ENCODE peak calls at places on chromosomes 4 and X, in nine cellular contexts. Y, G, N, O, E, L, M, V and U are unnamed samples.

GRCh38 chrX:40552768-40553167 is 28.0 kb upstream of the ATP6AP2 start:
- DNase-seq in G (peak; percentile 14), O (no peak), E (no peak), Y (no peak), L (no peak), M (no peak), N (no peak), V (no peak), U (no peak)

GRCh38 chr4:82891728-82892466 is 944 bp upstream of the SEC31A start:
- DNase-seq in L (no peak), O (no peak), V (no peak), Y (no peak), G (no peak), E (no peak), M (no peak), N (no peak), U (no peak)

GRCh38 chr4:37873383-37873782 is 17.5 kb upstream of the TBC1D1 start:
- DNase-seq in E (no peak), O (no peak), V (no peak), G (no peak), L (no peak), Y (no peak), M (no peak), N (no peak), U (no peak)

GRCh38 chr4:186020793-186021407 is 48.1 kb upstream of the TLR3 start:
- DNase-seq in N (peak; percentile 60), O (no peak), Y (no peak), E (no peak), V (no peak), L (no peak), G (no peak), M (no peak), U (no peak)

GRCh38 chr4:82500106-82500738 is 61.6 kb downstream of the TMEM150C start:
- DNase-seq in N (no peak), V (no peak), E (no peak), O (no peak), M (no peak), Y (no peak), L (no peak), G (no peak), U (no peak)

GRCh38 chr4:7515390-7515902 is 80.7 kb upstream of the PSAPL1 start:
- DNase-seq in V (no peak), M (no peak), O (no peak), G (no peak), Y (no peak), E (no peak), L (no peak), N (no peak), U (no peak)

GRCh38 chr4:2259541-2260267 is 2.2 kb downstream of the MXD4 start:
- DNase-seq in N (no peak), G (no peak), M (peak; percentile 12), V (peak; percentile 15), Y (peak; percentile 34), L (no peak), E (peak; percentile 14), O (no peak), U (no peak)

GRCh38 chr4:681736-682451 is 7.1 kb downstream of the SLC49A3 start:
- DNase-seq in N (no peak), M (no peak), O (peak; percentile 74), V (no peak), G (no peak), E (no peak), L (no peak), Y (peak; percentile 80), U (peak; percentile 51)

GRCh38 chrX:120120223-120120622 is 4.5 kb upstream of the RHOXF1 start:
- DNase-seq in O (no peak), N (no peak), M (no peak), G (no peak), L (no peak), Y (peak; percentile 60), V (no peak), E (no peak), U (no peak)

GRCh38 chr4:138275216-138275615 is 33.1 kb upstream of the SLC7A11 start:
- DNase-seq in E (no peak), V (no peak), Y (no peak), L (no peak), M (no peak), O (no peak), N (no peak), G (no peak), U (no peak)

GRCh38 chr4:42501624-42502401 is 104.5 kb downstream of the SHISA3 start:
- DNase-seq in Y (no peak), O (no peak), G (no peak), V (no peak), L (peak; percentile 14), E (no peak), M (no peak), N (no peak), U (no peak)

GRCh38 chrX:148500428-148501120 is at the start of gene AFF2:
- DNase-seq in Y (peak; percentile 49), L (peak; percentile 52), E (peak; percentile 20), G (peak; percentile 86), V (no peak), O (peak; percentile 13), N (no peak), M (peak; percentile 19), U (peak; percentile 17)

GRCh38 chr4:186021461-186022167 is 47.3 kb upstream of the TLR3 start:
- DNase-seq in G (peak; percentile 44), O (no peak), M (no peak), V (no peak), N (peak; percentile 45), L (peak; percentile 71), Y (no peak), E (no peak), U (no peak)

GRCh38 chr4:48913346-48913745 is 6.8 kb upstream of the OCIAD2 start:
- DNase-seq in Y (no peak), G (no peak), E (no peak), V (peak; percentile 80), N (no peak), M (no peak), L (no peak), O (no peak), U (no peak)

GRCh38 chr4:102554482-102554881 is 53.3 kb downstream of the NFKB1 start:
- DNase-seq in V (peak; percentile 74), O (no peak), L (no peak), M (peak; percentile 78), E (peak; percentile 66), G (no peak), Y (no peak), N (no peak), U (no peak)

GRCh38 chrX:150257348-150258175 is 105.6 kb upstream of the MAMLD1 start:
- DNase-seq in L (no peak), M (no peak), Y (no peak), E (no peak), O (no peak), N (peak; percentile 37), G (no peak), V (no peak), U (no peak)

GRCh38 chr4:45795165-45795564 is 328.7 kb downstream of the GABRG1 start:
- DNase-seq in L (no peak), E (no peak), G (no peak), O (no peak), V (no peak), M (no peak), N (no peak), Y (no peak), U (no peak)

GRCh38 chrX:69493766-69494165 is 10.4 kb upstream of the NALF2 start:
- DNase-seq in O (no peak), N (no peak), G (no peak), V (no peak), Y (no peak), E (no peak), M (no peak), L (no peak), U (no peak)

GRCh38 chr4:148065069-148065468 is 333.2 kb downstream of the ARHGAP10 start:
- DNase-seq in L (no peak), O (no peak), E (no peak), Y (no peak), M (no peak), G (no peak), V (no peak), N (no peak), U (no peak)

DNA sequence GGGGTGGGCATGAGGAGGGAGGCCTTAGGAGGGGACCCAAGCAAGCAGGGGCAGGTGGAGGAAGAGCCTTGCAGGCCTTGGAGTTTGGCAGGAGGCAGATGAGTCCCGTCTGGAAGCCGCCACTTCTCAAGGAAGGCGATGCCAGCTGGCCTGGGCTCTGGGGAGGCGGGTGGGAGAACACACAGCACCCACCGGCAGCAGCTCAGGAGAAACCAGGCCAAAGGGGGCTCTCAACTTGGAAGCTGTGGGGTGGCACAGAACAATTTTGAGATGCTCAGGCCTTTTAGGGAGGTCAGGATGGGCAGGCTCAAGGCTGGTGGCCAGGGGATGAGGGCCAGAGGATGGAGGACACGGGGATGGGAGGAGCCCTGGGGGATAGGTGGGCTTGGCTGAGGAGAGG is 11.6 kb upstream of the DUSP9 start:
- DNase-seq in N (no peak), G (no peak), E (no peak), V (peak; percentile 6), L (no peak), M (no peak), Y (no peak), O (no peak), U (no peak)
- H3K9me3 ChIP-seq in N (no peaks in the 10 kb centered on the region), G (no peaks in the 10 kb centered on the region), E (no peaks in the 10 kb centered on the region), V (no peaks in the 10 kb centered on the region), L (no peaks in the 10 kb centered on the region), M (no peaks in the 10 kb centered on the region), Y (no peaks in the 10 kb centered on the region), O (no peaks in the 10 kb centered on the region), U (no peaks in the 10 kb centered on the region)

DNA sequence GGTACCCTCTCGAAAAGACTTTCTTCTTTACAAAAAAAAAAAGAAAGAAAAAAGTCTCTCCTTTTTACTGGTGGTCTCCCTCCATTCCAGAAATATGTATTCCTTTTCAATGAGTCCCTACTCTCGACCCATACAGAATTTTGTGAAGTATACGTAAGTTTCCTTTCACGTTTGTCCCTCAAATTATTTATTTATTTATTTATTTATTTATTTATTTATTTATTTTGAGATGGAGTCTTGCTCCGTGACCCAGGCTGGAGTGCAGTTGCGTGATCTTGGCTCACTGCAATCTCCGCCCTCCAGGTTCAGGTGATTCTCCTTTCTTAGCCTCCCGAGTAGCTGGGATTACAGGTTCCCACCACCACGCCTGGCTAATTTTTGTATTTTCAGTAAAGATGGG is 429.2 kb upstream of the AR start:
- DNase-seq in N (no peak), O (no peak), G (no peak), L (no peak), M (no peak), Y (no peak), V (no peak), E (no peak), U (no peak)
- H3K9me3 ChIP-seq in N (no peaks in the 10 kb centered on the region), O (no peaks in the 10 kb centered on the region), G (no peaks in the 10 kb centered on the region), L (no peaks in the 10 kb centered on the region), M (peaks cover 3% of the 10 kb centered on the region), Y (no peaks in the 10 kb centered on the region), V (no peaks in the 10 kb centered on the region), E (no peaks in the 10 kb centered on the region), U (no peaks in the 10 kb centered on the region)

GRCh38 chrX:56499372-56499771 is 64.1 kb upstream of the UBQLN2 start:
- DNase-seq in O (no peak), E (no peak), Y (no peak), N (no peak), V (no peak), M (no peak), L (no peak), G (no peak), U (no peak)
- H3K9me3 ChIP-seq in O (no peaks in the 10 kb centered on the region), E (no peaks in the 10 kb centered on the region), Y (no peaks in the 10 kb centered on the region), N (no peaks in the 10 kb centered on the region), V (no peaks in the 10 kb centered on the region), M (no peaks in the 10 kb centered on the region), L (no peaks in the 10 kb centered on the region), G (no peaks in the 10 kb centered on the region), U (peaks cover 3% of the 10 kb centered on the region)

DNA sequence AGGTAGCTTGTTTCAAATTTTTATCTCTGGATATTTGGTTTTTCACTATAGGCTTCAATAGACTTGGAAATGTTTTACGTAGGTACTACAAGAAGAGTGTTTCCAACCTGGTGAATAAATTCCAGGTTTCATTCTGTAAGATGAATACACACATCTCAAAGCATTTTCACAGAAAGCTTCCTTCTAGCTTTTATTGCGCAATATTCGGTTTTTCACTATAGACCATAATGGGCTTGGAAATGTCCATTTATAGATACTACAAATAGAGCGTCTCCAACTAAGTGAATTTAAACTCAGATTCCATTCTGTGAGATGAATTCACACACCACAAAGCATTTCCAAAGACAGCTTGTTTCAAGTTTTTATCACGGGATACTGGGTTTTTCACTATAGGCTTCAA is 857.7 kb upstream of the HS3ST1 start:
- DNase-seq in L (no peak), Y (no peak), O (no peak), V (no peak), M (no peak), N (no peak), E (no peak), G (no peak), U (no peak)
- H3K9me3 ChIP-seq in L (no peaks in the 10 kb centered on the region), Y (peaks cover 7% of the 10 kb centered on the region), O (no peaks in the 10 kb centered on the region), V (no peaks in the 10 kb centered on the region), M (peaks cover 18% of the 10 kb centered on the region), N (no peaks in the 10 kb centered on the region), E (peaks cover 13% of the 10 kb centered on the region), G (no peaks in the 10 kb centered on the region), U (no peaks in the 10 kb centered on the region)